ENCODE peak calls at places on chromosome 16, in seven cellular contexts. B, Q, X, U, I, W and C are unnamed samples.

GRCh38 chr16:78430281-78430680 is 330.8 kb downstream of the WWOX start:
- DNase-seq in B (no peak), Q (no peak), X (no peak), U (no peak), I (no peak), W (no peak), C (no peak)

GRCh38 chr16:66154801-66155200 is 211.7 kb upstream of the CDH5 start:
- DNase-seq in B (peak; percentile 18), Q (no peak), X (no peak), U (no peak), I (no peak), W (no peak), C (no peak)

GRCh38 chr16:23587726-23588125 is 8.4 kb downstream of the NDUFAB1 start:
- DNase-seq in B (peak; percentile 81), Q (no peak), X (no peak), U (peak; percentile 76), I (peak; percentile 40), W (no peak), C (peak; percentile 73)

GRCh38 chr16:68577352-68577853 is 38.3 kb downstream of the ZFP90 start:
- DNase-seq in B (no peak), Q (no peak), X (no peak), U (no peak), I (no peak), W (no peak), C (no peak)

GRCh38 chr16:71626018-71626857 is at the start of gene MARVELD3:
- DNase-seq in B (no peak), Q (peak; percentile 43), X (no peak), U (no peak), I (no peak), W (peak; percentile 20), C (no peak)

GRCh38 chr16:77784441-77785356 is 3.7 kb upstream of the VAT1L start:
- DNase-seq in B (no peak), Q (no peak), X (no peak), U (no peak), I (no peak), W (no peak), C (no peak)

GRCh38 chr16:53804467-53804866 is 100.5 kb downstream of the FTO start:
- DNase-seq in B (no peak), Q (no peak), X (no peak), U (no peak), I (no peak), W (no peak), C (no peak)

GRCh38 chr16:55370762-55371482 is 46.9 kb downstream of the IRX6 start:
- DNase-seq in B (peak; percentile 24), Q (peak; percentile 83), X (peak; percentile 74), U (peak; percentile 22), I (no peak), W (no peak), C (no peak)

GRCh38 chr16:46555981-46556380 is 65.2 kb downstream of the SHCBP1 start:
- DNase-seq in B (no peak), Q (no peak), X (no peak), U (no peak), I (peak; percentile 3), W (no peak), C (no peak)

GRCh38 chr16:27762441-27762840 is 212.5 kb downstream of the KATNIP start:
- DNase-seq in B (peak; percentile 44), Q (no peak), X (no peak), U (no peak), I (no peak), W (no peak), C (no peak)

GRCh38 chr16:74605746-74606520 is 981 bp downstream of the GLG1 start:
- DNase-seq in B (no peak), Q (no peak), X (no peak), U (peak; percentile 12), I (no peak), W (no peak), C (no peak)

GRCh38 chr16:84543931-84544776 is 39.7 kb upstream of the MEAK7 start:
- DNase-seq in B (no peak), Q (no peak), X (peak; percentile 15), U (no peak), I (no peak), W (peak; percentile 33), C (no peak)

GRCh38 chr16:12245923-12246290 is 269.4 kb downstream of the SNX29 start:
- DNase-seq in B (no peak), Q (no peak), X (no peak), U (no peak), I (no peak), W (no peak), C (no peak)

GRCh38 chr16:3832669-3833068 is 47.8 kb downstream of the CREBBP start:
- DNase-seq in B (no peak), Q (no peak), X (no peak), U (no peak), I (no peak), W (no peak), C (no peak)

GRCh38 chr16:73082608-73083007 is 34.7 kb upstream of the ZFHX3 start:
- DNase-seq in B (peak; percentile 96), Q (no peak), X (no peak), U (peak; percentile 94), I (peak; percentile 98), W (no peak), C (peak; percentile 91)

GRCh38 chr16:10950393-10950792 is 6.0 kb downstream of the CLEC16A start:
- DNase-seq in B (no peak), Q (no peak), X (no peak), U (no peak), I (no peak), W (no peak), C (no peak)

GRCh38 chr16:31186176-31186575 is 6.2 kb downstream of the FUS start:
- DNase-seq in B (no peak), Q (no peak), X (no peak), U (no peak), I (no peak), W (no peak), C (no peak)

GRCh38 chr16:69187387-69187890 is 475 bp downstream of the SNTB2 start:
- DNase-seq in B (peak; percentile 38), Q (peak; percentile 48), X (peak; percentile 32), U (no peak), I (no peak), W (peak; percentile 35), C (no peak)

GRCh38 chr16:16009396-16009795 is 60.0 kb downstream of the ABCC1 start:
- DNase-seq in B (no peak), Q (peak; percentile 40), X (peak; percentile 62), U (no peak), I (no peak), W (no peak), C (no peak)

GRCh38 chr16:27363797-27364196 is 38.2 kb upstream of the IL21R start:
- DNase-seq in B (peak; percentile 17), Q (peak; percentile 44), X (no peak), U (no peak), I (no peak), W (no peak), C (no peak)

GRCh38 chr16:70588565-70588964 is 57.8 kb upstream of the IL34 start:
- DNase-seq in B (peak; percentile 70), Q (no peak), X (no peak), U (peak; percentile 53), I (no peak), W (no peak), C (no peak)

GRCh38 chr16:47028767-47029377 is 55.4 kb upstream of the DNAJA2 start:
- DNase-seq in B (no peak), Q (no peak), X (no peak), U (no peak), I (no peak), W (no peak), C (no peak)

GRCh38 chr16:8848939-8849391 is 19.8 kb downstream of the CARHSP1 start:
- DNase-seq in B (no peak), Q (no peak), X (peak; percentile 2), U (peak; percentile 41), I (peak; percentile 30), W (no peak), C (no peak)

GRCh38 chr16:12315330-12316138 is 339.0 kb downstream of the SNX29 start:
- DNase-seq in B (no peak), Q (no peak), X (no peak), U (no peak), I (no peak), W (no peak), C (no peak)

GRCh38 chr16:60203525-60204124 is 1469.5 kb upstream of the GOT2 start:
- DNase-seq in B (peak; percentile 9), Q (no peak), X (no peak), U (peak; percentile 26), I (no peak), W (no peak), C (no peak)

GRCh38 chr16:76639685-76640289 is 362.6 kb downstream of the CNTNAP4 start:
- DNase-seq in B (peak; percentile 50), Q (no peak), X (no peak), U (peak; percentile 81), I (no peak), W (no peak), C (no peak)

GRCh38 chr16:2034695-2035430 is 8.2 kb downstream of the NHERF2 start:
- DNase-seq in B (no peak), Q (no peak), X (no peak), U (no peak), I (no peak), W (no peak), C (no peak)
- H3K4me3 ChIP-seq in B (no peak overlapping the region), Q (no peak overlapping the region), X (peak overlapping the region; percentile 52), U (no peak overlapping the region), I (peak overlapping the region; percentile 21), W (no peak overlapping the region), C (peak overlapping the region; percentile 8)

DNA sequence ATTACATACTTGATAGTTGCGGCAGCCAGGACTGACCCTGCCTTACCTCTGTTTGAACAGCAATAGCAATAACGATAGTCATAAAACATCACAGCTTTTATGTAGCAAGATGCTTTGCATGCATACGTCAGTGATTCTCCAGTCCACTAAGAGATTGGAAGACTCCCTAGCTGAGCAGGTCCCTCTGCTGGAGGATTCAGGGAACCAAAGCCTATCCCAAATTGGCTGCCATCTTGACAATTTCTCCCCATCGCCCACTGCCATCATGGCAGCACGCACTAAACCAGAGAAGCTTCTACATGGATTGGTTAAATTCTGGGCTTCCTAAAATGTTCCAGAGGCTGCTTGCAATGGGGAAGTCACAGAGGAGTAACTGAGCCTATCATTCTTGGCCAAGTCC is 360.6 kb upstream of the XYLT1 start:
- DNase-seq in B (no peak), Q (no peak), X (no peak), U (no peak), I (no peak), W (no peak), C (no peak)
- TF ChIP-seq CTCF in B (no peak), Q (no peak), X (no peak), U (peak; percentile 7), I (no peak), W (no peak), C (peak; percentile 26)

GRCh38 chr16:1155353-1156110 is 2.6 kb downstream of the CACNA1H start:
- DNase-seq in B (no peak), Q (no peak), X (no peak), U (no peak), I (no peak), W (no peak), C (no peak)
- H3K4me3 ChIP-seq in B (no peak overlapping the region), Q (no peak overlapping the region), X (no peak overlapping the region), U (no peak overlapping the region), I (no peak overlapping the region), W (no peak overlapping the region), C (no peak overlapping the region)

GRCh38 chr16:1564325-1564724 is 30.9 kb downstream of the TMEM204 start:
- DNase-seq in B (no peak), Q (no peak), X (no peak), U (no peak), I (no peak), W (no peak), C (no peak)
- TF ChIP-seq CTCF in B (peak; percentile 25), Q (no peak), X (no peak), U (no peak), I (peak; percentile 29), W (no peak), C (peak; percentile 17)

GRCh38 chr16:20647736-20648135 is 49.7 kb downstream of the ACSM1 start:
- DNase-seq in B (no peak), Q (no peak), X (no peak), U (no peak), I (no peak), W (no peak), C (no peak)
- H3K4me3 ChIP-seq in B (no peak overlapping the region), Q (no peak overlapping the region), X (no peak overlapping the region), U (no peak overlapping the region), I (no peak overlapping the region), W (no peak overlapping the region), C (no peak overlapping the region)